ENCODE peak calls at places on chromosome 20, in ten cellular contexts. T is neuronal stem cell; P is non-pigmented ciliary epithelial cell; K is stimulated activated naive CD8-positive, alpha-beta T cell treated with anti-CD3 and anti-CD28 coated beads, Interleukin-15, Interleukin-2, amounts not matched to agents 100 U/mL and 50 U/mL, for 24 hours; U is Daoy; W is T1000; H is stimulated activated CD4-positive, alpha-beta T cell treated with anti-CD3 and anti-CD28 coated beads, Interleukin-15, amount 100 ng/mL, for 24 hours; B is stimulated activated CD8-positive, alpha-beta memory T cell treated with anti-CD3 and anti-CD28 coated beads, Interleukin-15, amount 100 ng/mL, for 1 hour; R is NCI-H510A treated with DMSO at 0.1 percent for 48 hours; O is small intestine. N is an unnamed sample.

GRCh38 chr20:64242003-64242796 is 13.3 kb upstream of the PCMTD2 start:
- DNase-seq in T (no peak), P (no peak), K (no peak), U (no peak), W (no peak), H (no peak), B (no peak), R (no peak), O (no peak), N (no peak)

GRCh38 chr20:51763965-51764602 is 4.1 kb downstream of the ATP9A start:
- DNase-seq in T (no peak), P (no peak), K (no peak), U (no peak), W (no peak), H (no peak), B (no peak), R (no peak), O (no peak), N (no peak)

GRCh38 chr20:59792300-59792699 is 141.1 kb downstream of the SYCP2 start:
- DNase-seq in T (no peak), P (no peak), K (no peak), U (no peak), W (no peak), H (no peak), B (no peak), R (no peak), O (no peak), N (no peak)

GRCh38 chr20:38435555-38435939 is 419 bp upstream of the SNHG17 start:
- DNase-seq in T (no peak), P (peak; percentile 68), K (no peak), U (peak; percentile 39), W (no peak), H (no peak), B (no peak), R (no peak), O (no peak), N (no peak)

GRCh38 chr20:32779500-32780215 is 17.5 kb downstream of the DNMT3B start:
- DNase-seq in T (peak; percentile 93), P (no peak), K (no peak), U (no peak), W (no peak), H (no peak), B (no peak), R (no peak), O (no peak), N (peak; percentile 74)

GRCh38 chr20:64116541-64117423 is 9.4 kb upstream of the NPBWR2 start:
- DNase-seq in T (no peak), P (no peak), K (no peak), U (no peak), W (no peak), H (no peak), B (no peak), R (no peak), O (no peak), N (no peak)

GRCh38 chr20:63124092-63124781 is 91.7 kb downstream of the YTHDF1 start:
- DNase-seq in T (no peak), P (no peak), K (no peak), U (peak; percentile 80), W (no peak), H (no peak), B (no peak), R (no peak), O (no peak), N (peak; percentile 21)

GRCh38 chr20:59631751-59632380 is 27.5 kb downstream of the PHACTR3 start:
- DNase-seq in T (no peak), P (no peak), K (no peak), U (no peak), W (no peak), H (no peak), B (no peak), R (no peak), O (no peak), N (no peak)

GRCh38 chr20:20396794-20397193 is 28.9 kb downstream of the INSM1 start:
- DNase-seq in T (no peak), P (no peak), K (no peak), U (no peak), W (no peak), H (no peak), B (no peak), R (no peak), O (no peak), N (no peak)

GRCh38 chr20:19784511-19785172 is 26.6 kb downstream of the RIN2 start:
- DNase-seq in T (peak; percentile 66), P (peak; percentile 79), K (peak; percentile 21), U (peak; percentile 84), W (peak; percentile 42), H (peak; percentile 41), B (no peak), R (peak; percentile 97), O (peak; percentile 78), N (peak; percentile 47)

GRCh38 chr20:49697071-49697470 is 16.6 kb downstream of the B4GALT5 start:
- DNase-seq in T (no peak), P (no peak), K (no peak), U (no peak), W (no peak), H (no peak), B (no peak), R (peak; percentile 74), O (peak; percentile 83), N (no peak)

GRCh38 chr20:63573739-63574131 is 304 bp downstream of the HELZ2 start:
- DNase-seq in T (no peak), P (no peak), K (no peak), U (no peak), W (no peak), H (no peak), B (no peak), R (no peak), O (no peak), N (no peak)

GRCh38 chr20:50416930-50417329 is 93.3 kb upstream of the PTPN1 start:
- DNase-seq in T (no peak), P (no peak), K (no peak), U (no peak), W (no peak), H (no peak), B (no peak), R (no peak), O (no peak), N (no peak)

GRCh38 chr20:884983-885952 is 30.9 kb downstream of the ANGPT4 start:
- DNase-seq in T (peak; percentile 59), P (no peak), K (peak; percentile 9), U (no peak), W (no peak), H (peak; percentile 8), B (no peak), R (no peak), O (peak; percentile 42), N (peak; percentile 96)

GRCh38 chr20:38001981-38002380 is 31.3 kb downstream of the TTI1 start:
- DNase-seq in T (no peak), P (no peak), K (no peak), U (peak; percentile 38), W (no peak), H (peak; percentile 23), B (no peak), R (no peak), O (no peak), N (no peak)

GRCh38 chr20:62940875-62941274 is 2.9 kb downstream of the GID8 start:
- DNase-seq in T (no peak), P (no peak), K (no peak), U (no peak), W (no peak), H (no peak), B (no peak), R (no peak), O (no peak), N (no peak)

GRCh38 chr20:43976577-43976976 is 61.9 kb downstream of the TOX2 start:
- DNase-seq in T (no peak), P (no peak), K (no peak), U (no peak), W (no peak), H (no peak), B (no peak), R (no peak), O (no peak), N (no peak)

GRCh38 chr20:32610897-32611218 is 25.7 kb upstream of the NOL4L start:
- DNase-seq in T (no peak), P (no peak), K (no peak), U (no peak), W (no peak), H (no peak), B (no peak), R (no peak), O (no peak), N (no peak)

GRCh38 chr20:41352106-41352505 is 11.5 kb downstream of the LPIN3 start:
- DNase-seq in T (no peak), P (no peak), K (no peak), U (no peak), W (no peak), H (no peak), B (no peak), R (no peak), O (no peak), N (peak; percentile 47)

GRCh38 chr20:54554006-54554405 is 78.6 kb downstream of the DOK5 start:
- DNase-seq in T (no peak), P (no peak), K (no peak), U (no peak), W (no peak), H (no peak), B (no peak), R (no peak), O (no peak), N (no peak)